ENCODE peak calls at places on chromosome 19, in seven cellular contexts. A, B, Q, U, N, O and M are unnamed samples.

GRCh38 chr19:18487576-18488402 is 34.1 kb downstream of the ELL start:
- DNase-seq in B (no peak), A (no peak), Q (no peak), O (no peak), N (no peak), U (no peak), M (no peak)

GRCh38 chr19:38134538-38135149 is 89.4 kb downstream of the DPF1 start:
- DNase-seq in O (no peak), U (peak), Q (no peak), A (peak), N (peak), B (no peak), M (no peak)

GRCh38 chr19:46209051-46209450 is 20.5 kb upstream of the IGFL1 start:
- DNase-seq in A (peak), N (no peak), O (no peak), U (no peak), Q (no peak), B (no peak), M (no peak)

GRCh38 chr19:50376166-50377050 is at the start of gene NR1H2:
- DNase-seq in A (peak), Q (peak), O (peak), U (peak), N (peak), B (peak), M (peak)

GRCh38 chr19:5113101-5113557 is 144.2 kb downstream of the KDM4B start:
- DNase-seq in U (no peak), Q (no peak), B (peak), N (no peak), O (no peak), A (no peak), M (no peak)

GRCh38 chr19:6739390-6739883 is at the start of gene TRIP10:
- DNase-seq in O (peak), U (peak), B (no peak), N (peak), A (peak), Q (no peak), M (peak)

GRCh38 chr19:12864721-12865715 is 16.2 kb downstream of the DNASE2 start:
- DNase-seq in N (no peak), A (no peak), B (no peak), O (no peak), U (no peak), Q (no peak), M (no peak)

GRCh38 chr19:11519138-11519537 is 9.8 kb downstream of the ECSIT start:
- DNase-seq in O (no peak), A (no peak), B (no peak), N (no peak), U (no peak), Q (no peak), M (no peak)

GRCh38 chr19:38970664-38971532 is 4.6 kb downstream of the FBXO17 start:
- DNase-seq in N (no peak), O (no peak), Q (no peak), B (peak), U (no peak), A (no peak), M (no peak)

GRCh38 chr19:46361915-46362314 is 15.0 kb downstream of the PPP5C start:
- DNase-seq in B (no peak), A (no peak), N (no peak), O (no peak), Q (no peak), U (no peak), M (no peak)

GRCh38 chr19:3031607-3031867 is 2.5 kb upstream of the TLE2 start:
- DNase-seq in B (no peak), Q (no peak), A (no peak), U (no peak), O (no peak), N (no peak), M (no peak)

GRCh38 chr19:50601407-50602088 is 33.3 kb upstream of the LRRC4B start:
- DNase-seq in O (no peak), A (no peak), Q (no peak), B (no peak), U (no peak), N (no peak), M (peak)

GRCh38 chr19:5850743-5851293 is 431 bp downstream of the FUT3 start:
- DNase-seq in B (no peak), O (no peak), A (no peak), U (no peak), Q (no peak), N (no peak), M (no peak)

GRCh38 chr19:54158812-54159351 is 639 bp downstream of the LENG1 start:
- DNase-seq in O (no peak), Q (no peak), N (no peak), B (no peak), U (no peak), A (no peak), M (no peak)

GRCh38 chr19:20607943-20608342 is 42.4 kb upstream of the ZNF737 start:
- DNase-seq in A (no peak), O (no peak), B (no peak), U (no peak), Q (no peak), N (no peak), M (no peak)

GRCh38 chr19:22608441-22608840 is 25.7 kb upstream of the ZNF492 start:
- DNase-seq in U (no peak), N (no peak), Q (no peak), A (no peak), O (no peak), B (no peak), M (no peak)